ENCODE peak calls at places on chromosomes 4 and X, in six cellular contexts. One of them, this sample, is unnamed.
A peak's percentile ranks its signal among the peaks of the same experiment; 100 is the strongest.

GRCh38 chrX:44482575-44482974 is 60.1 kb downstream of the FUNDC1 start:
- DNase-seq in HCT116: no peak
- DNase-seq in midbrain: no peak
- DNase-seq in COR-L47: no peak
- DNase-seq in mesothelial cell of epicardium: no peak
- DNase-seq in tibial artery: no peak
- DNase-seq in this sample: no peak

GRCh38 chrX:50448565-50448964 is 22.1 kb downstream of the DGKK start:
- DNase-seq in HCT116: peak; percentile 69
- DNase-seq in midbrain: no peak
- DNase-seq in COR-L47: no peak
- DNase-seq in mesothelial cell of epicardium: no peak
- DNase-seq in tibial artery: no peak
- DNase-seq in this sample: no peak

GRCh38 chr4:189088783-189089182 is 851.9 kb upstream of the FRG1 start:
- DNase-seq in HCT116: no peak
- DNase-seq in midbrain: no peak
- DNase-seq in COR-L47: peak; percentile 37
- DNase-seq in mesothelial cell of epicardium: no peak
- DNase-seq in tibial artery: no peak
- DNase-seq in this sample: peak; percentile 8

GRCh38 chrX:154799554-154800348 is 5.5 kb downstream of the MPP1 start:
- DNase-seq in HCT116: no peak
- DNase-seq in midbrain: no peak
- DNase-seq in COR-L47: peak; percentile 91
- DNase-seq in mesothelial cell of epicardium: no peak
- DNase-seq in tibial artery: no peak
- DNase-seq in this sample: no peak

GRCh38 chrX:119218198-119218597 is 17.9 kb upstream of the PGRMC1 start:
- DNase-seq in HCT116: no peak
- DNase-seq in midbrain: no peak
- DNase-seq in COR-L47: no peak
- DNase-seq in mesothelial cell of epicardium: no peak
- DNase-seq in tibial artery: no peak
- DNase-seq in this sample: peak; percentile 40

GRCh38 chr4:169620846-169621228 is 459 bp downstream of the CLCN3 start:
- DNase-seq in HCT116: no peak
- DNase-seq in midbrain: peak; percentile 38
- DNase-seq in COR-L47: peak; percentile 0
- DNase-seq in mesothelial cell of epicardium: peak; percentile 40
- DNase-seq in tibial artery: no peak
- DNase-seq in this sample: no peak

GRCh38 chrX:50812995-50813842 is 775 bp downstream of the SHROOM4 start:
- DNase-seq in HCT116: no peak
- DNase-seq in midbrain: no peak
- DNase-seq in COR-L47: no peak
- DNase-seq in mesothelial cell of epicardium: peak; percentile 45
- DNase-seq in tibial artery: peak; percentile 63
- DNase-seq in this sample: peak; percentile 60

GRCh38 chr4:11130195-11130975 is 298.3 kb downstream of the HS3ST1 start:
- DNase-seq in HCT116: no peak
- DNase-seq in midbrain: peak; percentile 10
- DNase-seq in COR-L47: no peak
- DNase-seq in mesothelial cell of epicardium: no peak
- DNase-seq in tibial artery: no peak
- DNase-seq in this sample: no peak

GRCh38 chr4:186553717-186554116 is 1.6 kb downstream of the MTNR1A start:
- DNase-seq in HCT116: no peak
- DNase-seq in midbrain: no peak
- DNase-seq in COR-L47: no peak
- DNase-seq in mesothelial cell of epicardium: no peak
- DNase-seq in tibial artery: no peak
- DNase-seq in this sample: no peak

GRCh38 chr4:40719008-40719623 is 30.6 kb upstream of the NSUN7 start:
- DNase-seq in HCT116: peak; percentile 61
- DNase-seq in midbrain: no peak
- DNase-seq in COR-L47: peak; percentile 64
- DNase-seq in mesothelial cell of epicardium: no peak
- DNase-seq in tibial artery: no peak
- DNase-seq in this sample: peak; percentile 52

GRCh38 chrX:138018145-138018799 is 452.3 kb downstream of the ZIC3 start:
- DNase-seq in HCT116: no peak
- DNase-seq in midbrain: peak; percentile 0
- DNase-seq in COR-L47: peak; percentile 15
- DNase-seq in mesothelial cell of epicardium: no peak
- DNase-seq in tibial artery: no peak
- DNase-seq in this sample: no peak

GRCh38 chr4:86919824-86920223 is 15.0 kb upstream of the AFF1 start:
- DNase-seq in HCT116: no peak
- DNase-seq in midbrain: no peak
- DNase-seq in COR-L47: no peak
- DNase-seq in mesothelial cell of epicardium: no peak
- DNase-seq in tibial artery: no peak
- DNase-seq in this sample: no peak

GRCh38 chr4:184421558-184422155 is 52.7 kb downstream of the IRF2 start:
- DNase-seq in HCT116: no peak
- DNase-seq in midbrain: no peak
- DNase-seq in COR-L47: no peak
- DNase-seq in mesothelial cell of epicardium: no peak
- DNase-seq in tibial artery: no peak
- DNase-seq in this sample: no peak

GRCh38 chrX:69951756-69952155 is 98.0 kb downstream of the AWAT2 start:
- DNase-seq in HCT116: no peak
- DNase-seq in midbrain: no peak
- DNase-seq in COR-L47: no peak
- DNase-seq in mesothelial cell of epicardium: no peak
- DNase-seq in tibial artery: no peak
- DNase-seq in this sample: no peak

GRCh38 chr4:128570380-128570779 is 239.1 kb upstream of the JADE1 start:
- DNase-seq in HCT116: no peak
- DNase-seq in midbrain: no peak
- DNase-seq in COR-L47: no peak
- DNase-seq in mesothelial cell of epicardium: no peak
- DNase-seq in tibial artery: peak; percentile 77
- DNase-seq in this sample: peak; percentile 56

GRCh38 chr4:3123201-3123671 is 48.8 kb downstream of the HTT start:
- DNase-seq in HCT116: no peak
- DNase-seq in midbrain: no peak
- DNase-seq in COR-L47: no peak
- DNase-seq in mesothelial cell of epicardium: no peak
- DNase-seq in tibial artery: no peak
- DNase-seq in this sample: peak; percentile 26